ENCODE peak calls at places on chromosomes 1 and 21, in seven cellular contexts. Y is astrocyte, U is pancreas, M is heart right ventricle, G is ascending aorta, I is tibial artery, J is K562. V is an unnamed sample.

GRCh38 chr1:246215505-246215893 is 291.6 kb downstream of the SMYD3 start:
- DNase-seq in G (no peak), Y (no peak), I (no peak), J (peak; percentile 36), M (no peak), U (no peak), V (no peak)

GRCh38 chr21:45327458-45328197 is 39.9 kb upstream of the POFUT2 start:
- DNase-seq in G (no peak), U (peak; percentile 54), Y (no peak), M (no peak), I (peak; percentile 64), J (no peak), V (no peak)

GRCh38 chr1:157993179-157994080 is at the start of gene KIRREL1:
- DNase-seq in I (peak; percentile 89), G (peak; percentile 81), M (peak; percentile 74), U (peak; percentile 76), J (no peak), Y (peak; percentile 64), V (peak; percentile 56)

GRCh38 chr1:184870319-184870718 is 104.0 kb downstream of the NIBAN1 start:
- DNase-seq in M (no peak), G (no peak), I (no peak), J (no peak), U (no peak), Y (no peak), V (no peak)

GRCh38 chr1:40662864-40663263 is 2.6 kb downstream of the RIMS3 start:
- DNase-seq in M (no peak), I (no peak), J (no peak), G (no peak), Y (peak; percentile 36), U (no peak), V (no peak)

GRCh38 chr1:15786581-15786980 is 20.9 kb downstream of the UQCRHL start:
- DNase-seq in I (peak; percentile 91), M (no peak), Y (peak; percentile 64), U (no peak), G (peak; percentile 93), J (no peak), V (no peak)

GRCh38 chr1:115123116-115123515 is 33.8 kb upstream of the TSPAN2 start:
- DNase-seq in M (no peak), I (no peak), Y (peak; percentile 16), J (no peak), G (no peak), U (no peak), V (no peak)

GRCh38 chr1:20250346-20250989 is 40.2 kb upstream of the VWA5B1 start:
- DNase-seq in G (no peak), J (no peak), U (no peak), M (peak; percentile 8), I (no peak), Y (no peak), V (peak; percentile 16)

GRCh38 chr1:155834296-155834926 is 22.6 kb downstream of the GON4L start:
- DNase-seq in J (peak; percentile 94), I (no peak), Y (peak; percentile 73), U (no peak), M (no peak), G (no peak), V (peak; percentile 84)

GRCh38 chr1:158121604-158122254 is 59.0 kb upstream of the CD1D start:
- DNase-seq in M (no peak), I (no peak), J (peak; percentile 45), U (no peak), Y (no peak), G (no peak), V (peak; percentile 27)

GRCh38 chr1:43797926-43798325 is 90.6 kb downstream of the ST3GAL3 start:
- DNase-seq in Y (no peak), M (no peak), G (no peak), I (no peak), U (no peak), J (no peak), V (no peak)

GRCh38 chr21:35861656-35862055 is 198.7 kb downstream of the SETD4 start:
- DNase-seq in G (no peak), J (no peak), U (no peak), I (no peak), M (no peak), Y (no peak), V (no peak)

DNA sequence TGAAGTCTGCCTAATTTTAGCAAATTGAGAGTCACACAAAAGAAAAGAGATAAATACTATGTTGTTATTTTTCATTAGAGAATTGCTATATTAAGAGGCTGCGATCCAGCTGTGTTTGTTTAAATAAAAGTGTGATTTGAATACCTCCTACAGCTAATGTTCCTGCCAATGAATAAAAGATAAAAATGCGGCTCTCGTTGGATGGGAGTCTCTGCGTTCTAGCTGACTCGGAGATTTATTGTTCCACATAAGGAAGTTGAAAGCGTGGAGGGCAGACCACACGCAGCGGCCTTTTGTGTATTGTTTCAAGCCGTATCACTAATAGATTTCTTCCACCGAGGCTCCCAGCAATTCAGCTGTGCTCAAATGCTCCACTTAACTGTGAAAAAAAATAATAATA is 460.8 kb upstream of the NFIA start:
- DNase-seq in J (no peak), M (no peak), G (no peak), I (no peak), U (no peak), Y (peak; percentile 51), V (peak; percentile 31)
- H3K27ac ChIP-seq in J (no peak overlapping the region), M (no peak overlapping the region), G (no peak overlapping the region), I (no peak overlapping the region), U (peak overlapping the region; percentile 50), Y (no peak overlapping the region), V (no peak overlapping the region)

GRCh38 chr1:89065077-89065868 is at the start of gene GBP1:
- DNase-seq in G (no peak), Y (peak; percentile 85), M (peak; percentile 57), I (no peak), U (no peak), J (no peak), V (peak; percentile 61)
- H3K4me3 ChIP-seq in G (peak within 1 kb of the TSS; percentile 69), Y (peak within 1 kb of the TSS; percentile 69), M (peak within 1 kb of the TSS; percentile 61), I (peak within 1 kb of the TSS; percentile 57), U (no peak within 1 kb of the TSS), J (no peak within 1 kb of the TSS), V (peak within 1 kb of the TSS; percentile 54)

GRCh38 chr1:36083635-36084501 is at the start of gene TEKT2:
- DNase-seq in G (no peak), U (peak; percentile 80), M (no peak), J (no peak), Y (no peak), I (no peak), V (peak; percentile 21)
- H3K27ac ChIP-seq in G (no peak within 1 kb of the TSS), U (peak within 1 kb of the TSS; percentile 72), M (no peak within 1 kb of the TSS), J (no peak within 1 kb of the TSS), Y (no peak within 1 kb of the TSS), I (no peak within 1 kb of the TSS), V (no peak within 1 kb of the TSS)

GRCh38 chr1:11907275-11908138 is 18.7 kb downstream of the KIAA2013 start:
- DNase-seq in J (peak; percentile 98), I (peak; percentile 96), Y (peak; percentile 82), G (peak; percentile 97), U (peak; percentile 89), M (peak; percentile 91), V (peak; percentile 91)
- H3K4me3 ChIP-seq in J (no peak overlapping the region), I (peak overlapping the region; percentile 65), Y (no peak overlapping the region), G (peak overlapping the region; percentile 69), U (no peak overlapping the region), M (peak overlapping the region; percentile 65), V (no peak overlapping the region)

GRCh38 chr1:8434104-8434503 is 116.2 kb downstream of the SLC45A1 start:
- DNase-seq in Y (no peak), G (no peak), I (no peak), J (no peak), U (no peak), M (no peak), V (no peak)
- H3K27ac ChIP-seq in Y (no peak overlapping the region), G (no peak overlapping the region), I (no peak overlapping the region), J (no peak overlapping the region), U (no peak overlapping the region), M (no peak overlapping the region), V (no peak overlapping the region)

GRCh38 chr1:26083246-26083645 is 15.8 kb upstream of the TRIM63 start:
- DNase-seq in Y (peak; percentile 22), G (no peak), U (no peak), I (no peak), M (peak; percentile 55), J (no peak), V (peak; percentile 56)

GRCh38 chr1:26081267-26082019 is 14.0 kb upstream of the TRIM63 start:
- DNase-seq in J (no peak), G (no peak), I (no peak), M (peak; percentile 47), U (no peak), Y (no peak), V (no peak)

GRCh38 chr1:26084091-26084561 is 16.7 kb upstream of the TRIM63 start:
- DNase-seq in U (no peak), Y (peak; percentile 35), M (peak; percentile 64), G (no peak), J (no peak), I (no peak), V (no peak)

GRCh38 chr1:26082020-26082350 is 14.6 kb upstream of the TRIM63 start:
- DNase-seq in G (no peak), J (peak; percentile 67), M (no peak), U (no peak), Y (no peak), I (no peak), V (no peak)

DNA sequence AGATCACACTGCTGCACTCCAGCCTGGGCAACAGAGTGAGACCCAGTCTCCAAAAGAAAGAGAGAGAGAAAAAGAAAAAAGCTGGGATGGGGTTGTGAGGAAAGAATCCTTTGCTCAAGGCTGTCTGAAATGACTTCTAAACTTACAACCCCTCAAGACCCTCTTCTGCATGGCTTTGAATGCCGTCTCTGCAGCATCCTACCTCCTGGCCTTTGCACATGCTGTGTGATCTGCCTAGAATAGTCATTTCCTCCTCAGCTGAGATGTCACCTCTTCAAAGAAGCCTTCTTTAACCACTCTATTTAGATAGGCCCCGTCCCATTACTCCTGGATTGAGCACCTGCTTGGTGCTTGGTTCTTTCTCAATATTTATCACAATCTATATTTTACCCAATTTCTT is 17.4 kb upstream of the TRIM63 start:
- DNase-seq in G (no peak), Y (no peak), I (no peak), M (no peak), J (no peak), U (no peak), V (no peak)
- H3K4me3 ChIP-seq in G (no peak overlapping the region), Y (no peak overlapping the region), I (no peak overlapping the region), M (no peak overlapping the region), J (no peak overlapping the region), U (no peak overlapping the region), V (no peak overlapping the region)

GRCh38 chr1:25712299-25712970 is 87.6 kb upstream of the SELENON start:
- DNase-seq in I (peak; percentile 53), Y (no peak), U (peak; percentile 25), J (no peak), G (no peak), M (no peak), V (no peak)
- H3K27ac ChIP-seq in I (no peak overlapping the region), Y (no peak overlapping the region), U (no peak overlapping the region), J (no peak overlapping the region), G (no peak overlapping the region), M (no peak overlapping the region), V (no peak overlapping the region)